ENCODE peak calls at places on chromosomes 6 and 20, in five cellular contexts. One of them, this sample, is unnamed.

GRCh38 chr6:38492031-38492430 is 147.7 kb downstream of the BTBD9 start:
- DNase-seq in esophagus squamous epithelium: no peak
- DNase-seq in ovary: no peak
- DNase-seq in heart right ventricle: no peak
- DNase-seq in cardiac fibroblast: no peak
- DNase-seq in this sample: no peak

GRCh38 chr6:134211297-134211696 is 106.6 kb downstream of the SGK1 start:
- DNase-seq in esophagus squamous epithelium: no peak
- DNase-seq in heart right ventricle: no peak
- DNase-seq in cardiac fibroblast: no peak
- DNase-seq in ovary: no peak
- DNase-seq in this sample: no peak

GRCh38 chr20:49140411-49140810 is 47.7 kb downstream of the STAU1 start:
- DNase-seq in esophagus squamous epithelium: no peak
- DNase-seq in cardiac fibroblast: no peak
- DNase-seq in heart right ventricle: no peak
- DNase-seq in ovary: no peak
- DNase-seq in this sample: no peak

GRCh38 chr20:19815553-19815991 is 57.5 kb downstream of the RIN2 start:
- DNase-seq in esophagus squamous epithelium: no peak
- DNase-seq in heart right ventricle: no peak
- DNase-seq in ovary: no peak
- DNase-seq in cardiac fibroblast: peak
- DNase-seq in this sample: peak

GRCh38 chr20:46312075-46312944 is 4.0 kb upstream of the CDH22 start:
- DNase-seq in esophagus squamous epithelium: no peak
- DNase-seq in cardiac fibroblast: no peak
- DNase-seq in heart right ventricle: no peak
- DNase-seq in ovary: peak
- DNase-seq in this sample: no peak

GRCh38 chr6:116954938-116955337 is 77.9 kb downstream of the RFX6 start:
- DNase-seq in cardiac fibroblast: no peak
- DNase-seq in heart right ventricle: no peak
- DNase-seq in esophagus squamous epithelium: no peak
- DNase-seq in ovary: no peak
- DNase-seq in this sample: no peak

GRCh38 chr6:160972111-160972510 is 19.5 kb upstream of the MAP3K4 start:
- DNase-seq in heart right ventricle: no peak
- DNase-seq in cardiac fibroblast: peak
- DNase-seq in ovary: no peak
- DNase-seq in esophagus squamous epithelium: no peak
- DNase-seq in this sample: peak

GRCh38 chr20:64129146-64129782 is 21.9 kb upstream of the NPBWR2 start:
- DNase-seq in ovary: no peak
- DNase-seq in cardiac fibroblast: no peak
- DNase-seq in esophagus squamous epithelium: no peak
- DNase-seq in heart right ventricle: no peak
- DNase-seq in this sample: no peak

GRCh38 chr20:48924711-48925109 is 3.2 kb downstream of the ARFGEF2 start:
- DNase-seq in heart right ventricle: no peak
- DNase-seq in cardiac fibroblast: no peak
- DNase-seq in esophagus squamous epithelium: no peak
- DNase-seq in ovary: no peak
- DNase-seq in this sample: no peak

GRCh38 chr6:158666637-158667359 is 16.9 kb downstream of the SYTL3 start:
- DNase-seq in ovary: no peak
- DNase-seq in esophagus squamous epithelium: no peak
- DNase-seq in heart right ventricle: no peak
- DNase-seq in cardiac fibroblast: peak
- DNase-seq in this sample: peak

GRCh38 chr6:131979515-131980337 is 28.6 kb upstream of the CCN2 start:
- DNase-seq in heart right ventricle: no peak
- DNase-seq in ovary: no peak
- DNase-seq in cardiac fibroblast: peak
- DNase-seq in esophagus squamous epithelium: no peak
- DNase-seq in this sample: no peak

GRCh38 chr6:153167026-153167891 is 36.2 kb upstream of the RGS17 start:
- DNase-seq in ovary: no peak
- DNase-seq in heart right ventricle: no peak
- DNase-seq in esophagus squamous epithelium: no peak
- DNase-seq in cardiac fibroblast: peak
- DNase-seq in this sample: peak

GRCh38 chr6:100549406-100550167 is 84.9 kb upstream of the SIM1 start:
- DNase-seq in esophagus squamous epithelium: no peak
- DNase-seq in heart right ventricle: no peak
- DNase-seq in cardiac fibroblast: peak
- DNase-seq in ovary: no peak
- DNase-seq in this sample: no peak

GRCh38 chr6:37788259-37788658 is 31.3 kb upstream of the ZFAND3 start:
- DNase-seq in cardiac fibroblast: no peak
- DNase-seq in heart right ventricle: no peak
- DNase-seq in esophagus squamous epithelium: no peak
- DNase-seq in ovary: no peak
- DNase-seq in this sample: no peak

GRCh38 chr20:9838378-9839295 is at the start of gene PAK5:
- DNase-seq in esophagus squamous epithelium: no peak
- DNase-seq in ovary: peak
- DNase-seq in heart right ventricle: no peak
- DNase-seq in cardiac fibroblast: peak
- DNase-seq in this sample: no peak

GRCh38 chr20:48066851-48067250 is 281.6 kb upstream of the SULF2 start:
- DNase-seq in ovary: no peak
- DNase-seq in esophagus squamous epithelium: no peak
- DNase-seq in cardiac fibroblast: no peak
- DNase-seq in heart right ventricle: no peak
- DNase-seq in this sample: no peak

GRCh38 chr6:73139681-73140080 is 85.6 kb downstream of the KHDC1L start:
- DNase-seq in esophagus squamous epithelium: no peak
- DNase-seq in heart right ventricle: no peak
- DNase-seq in cardiac fibroblast: no peak
- DNase-seq in ovary: no peak
- DNase-seq in this sample: no peak

GRCh38 chr20:59723108-59723500 is 118.8 kb downstream of the PHACTR3 start:
- DNase-seq in ovary: no peak
- DNase-seq in cardiac fibroblast: no peak
- DNase-seq in heart right ventricle: no peak
- DNase-seq in esophagus squamous epithelium: no peak
- DNase-seq in this sample: peak

GRCh38 chr20:64091762-64092161 is 7.6 kb upstream of the LKAAEAR1 start:
- DNase-seq in esophagus squamous epithelium: no peak
- DNase-seq in cardiac fibroblast: no peak
- DNase-seq in heart right ventricle: no peak
- DNase-seq in ovary: no peak
- DNase-seq in this sample: no peak

GRCh38 chr20:56924316-56924975 is 295.3 kb downstream of the TFAP2C start:
- DNase-seq in heart right ventricle: no peak
- DNase-seq in esophagus squamous epithelium: no peak
- DNase-seq in ovary: no peak
- DNase-seq in cardiac fibroblast: no peak
- DNase-seq in this sample: no peak

GRCh38 chr6:164927288-164928040 is 381.9 kb downstream of the C6orf118 start:
- DNase-seq in esophagus squamous epithelium: no peak
- DNase-seq in cardiac fibroblast: peak
- DNase-seq in ovary: peak
- DNase-seq in heart right ventricle: peak
- DNase-seq in this sample: peak

GRCh38 chr6:9020001-9020400 is 584.7 kb upstream of the SLC35B3 start:
- DNase-seq in cardiac fibroblast: no peak
- DNase-seq in heart right ventricle: no peak
- DNase-seq in ovary: no peak
- DNase-seq in esophagus squamous epithelium: no peak
- DNase-seq in this sample: no peak

GRCh38 chr6:13290335-13290734 is 38.0 kb downstream of the TBC1D7 start:
- DNase-seq in esophagus squamous epithelium: no peak
- DNase-seq in cardiac fibroblast: no peak
- DNase-seq in heart right ventricle: no peak
- DNase-seq in ovary: no peak
- DNase-seq in this sample: no peak

GRCh38 chr6:12147557-12148316 is 135.6 kb downstream of the HIVEP1 start:
- DNase-seq in ovary: no peak
- DNase-seq in cardiac fibroblast: no peak
- DNase-seq in esophagus squamous epithelium: no peak
- DNase-seq in heart right ventricle: no peak
- DNase-seq in this sample: no peak

GRCh38 chr6:31107052-31107451 is 5.3 kb downstream of the C6orf15 start:
- DNase-seq in heart right ventricle: no peak
- DNase-seq in cardiac fibroblast: no peak
- DNase-seq in esophagus squamous epithelium: no peak
- DNase-seq in ovary: peak
- DNase-seq in this sample: no peak

DNA sequence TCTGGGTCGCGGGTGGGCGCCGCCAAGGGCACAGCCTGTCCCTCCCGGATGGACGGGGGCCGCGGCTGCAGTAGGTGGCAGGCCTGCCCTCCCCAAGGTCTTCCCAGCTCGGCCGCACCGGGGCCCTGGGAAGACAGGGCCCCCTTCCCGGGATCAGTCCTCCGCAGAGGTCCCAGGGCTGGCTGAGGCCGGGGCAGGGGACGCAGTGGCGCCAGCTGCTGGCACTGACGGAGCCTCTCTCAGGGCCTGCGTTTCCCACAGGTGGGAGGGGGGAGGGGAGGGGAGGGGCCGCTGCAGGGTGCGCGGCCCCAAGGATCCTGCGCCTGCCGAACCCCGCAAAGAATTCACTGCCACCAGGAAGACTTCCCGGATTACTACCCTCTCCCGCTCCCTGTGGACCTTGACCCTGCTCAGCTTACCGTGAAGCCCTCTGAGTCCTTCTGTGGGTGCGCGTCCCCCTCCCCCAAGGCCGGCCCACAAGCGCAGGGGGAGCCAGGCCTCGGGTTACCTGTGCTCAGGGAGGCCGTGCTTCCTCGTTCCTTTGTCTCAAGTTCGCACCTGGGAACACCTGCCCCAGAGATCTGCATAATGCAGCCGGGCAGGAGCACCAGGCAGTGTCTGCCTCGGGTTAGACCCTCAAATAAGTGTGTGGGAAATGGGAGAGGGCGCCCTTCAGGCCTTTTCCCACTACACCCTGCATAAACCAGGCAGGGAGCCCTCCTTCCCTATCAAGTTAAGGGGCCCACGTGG is 5.1 kb downstream of the LZTS3 start:
- DNase-seq in cardiac fibroblast: no peak
- DNase-seq in heart right ventricle: peak
- DNase-seq in esophagus squamous epithelium: no peak
- DNase-seq in ovary: no peak
- DNase-seq in this sample: no peak
- H3K4me3 ChIP-seq in cardiac fibroblast: no peak
- H3K4me3 ChIP-seq in heart right ventricle: peak
- H3K4me3 ChIP-seq in esophagus squamous epithelium: peak
- H3K4me3 ChIP-seq in ovary: no peak
- H3K4me3 ChIP-seq in this sample: no peak

GRCh38 chr20:62143976-62144825 is 632 bp downstream of the SS18L1 start:
- DNase-seq in ovary: peak
- DNase-seq in cardiac fibroblast: peak
- DNase-seq in esophagus squamous epithelium: no peak
- DNase-seq in heart right ventricle: peak
- DNase-seq in this sample: peak

GRCh38 chr20:62141397-62142251 is 1.6 kb downstream of the PSMA7 start:
- DNase-seq in ovary: no peak
- DNase-seq in esophagus squamous epithelium: no peak
- DNase-seq in heart right ventricle: no peak
- DNase-seq in cardiac fibroblast: peak
- DNase-seq in this sample: peak

GRCh38 chr20:62142252-62143117 is 709 bp downstream of the PSMA7 start:
- DNase-seq in heart right ventricle: no peak
- DNase-seq in cardiac fibroblast: no peak
- DNase-seq in esophagus squamous epithelium: no peak
- DNase-seq in ovary: peak
- DNase-seq in this sample: peak

GRCh38 chr20:62145688-62146018 is 2.1 kb downstream of the SS18L1 start:
- DNase-seq in heart right ventricle: no peak
- DNase-seq in ovary: no peak
- DNase-seq in cardiac fibroblast: no peak
- DNase-seq in esophagus squamous epithelium: no peak
- DNase-seq in this sample: no peak

DNA sequence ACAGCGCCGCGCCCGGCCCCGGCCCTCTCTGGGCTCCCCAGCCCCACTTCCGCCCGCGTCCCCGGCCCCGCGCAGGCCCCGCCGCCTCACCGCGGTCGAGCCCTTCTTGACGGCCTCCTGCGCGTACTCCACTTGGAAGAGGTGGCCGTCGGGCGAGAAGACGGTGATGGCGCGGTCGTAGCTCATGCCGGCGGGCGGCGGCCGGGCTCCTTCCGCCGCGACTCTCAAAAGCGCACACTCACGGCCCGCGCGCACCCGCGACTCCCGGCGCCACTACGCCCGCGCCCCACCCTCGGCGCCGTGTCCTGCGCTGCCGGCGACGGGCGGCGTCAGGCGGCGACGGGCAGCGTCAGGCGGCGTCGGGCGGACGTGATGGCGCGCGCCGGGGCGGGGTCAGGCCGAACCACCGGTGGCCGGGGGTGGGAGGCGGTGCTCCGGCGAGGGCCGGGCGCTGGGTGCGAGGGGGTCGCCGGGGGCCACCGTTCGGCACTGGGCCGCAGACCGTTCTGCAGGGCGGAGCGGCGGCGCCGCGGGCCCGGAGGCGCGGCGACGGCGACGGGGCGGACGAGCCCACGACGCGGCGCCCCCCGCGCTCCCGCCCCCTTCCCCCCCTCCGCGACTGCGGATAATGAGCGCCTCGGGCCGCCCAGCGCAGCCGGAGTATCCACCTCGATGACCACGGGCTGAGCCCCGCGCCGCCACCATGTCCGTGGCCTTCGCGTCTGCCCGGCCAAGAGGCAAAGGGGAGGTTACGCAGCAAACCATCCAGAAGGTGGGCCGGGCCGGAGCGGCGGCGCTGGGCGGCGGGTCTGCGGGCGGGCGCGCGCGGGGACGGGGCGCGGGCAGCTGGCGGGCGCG is at the start of the genes PSMA7 and SS18L1:
- DNase-seq in heart right ventricle: peak
- DNase-seq in cardiac fibroblast: peak
- DNase-seq in ovary: peak
- DNase-seq in esophagus squamous epithelium: no peak
- DNase-seq in this sample: peak
- TF ChIP-seq CTCF in heart right ventricle: no peak
- TF ChIP-seq CTCF in cardiac fibroblast: no peak
- TF ChIP-seq CTCF in ovary: no peak
- TF ChIP-seq CTCF in esophagus squamous epithelium: no peak
- TF ChIP-seq CTCF in this sample: no peak

GRCh38 chr6:137906020-137906472 is 39.0 kb downstream of the TNFAIP3 start:
- DNase-seq in heart right ventricle: no peak
- DNase-seq in cardiac fibroblast: no peak
- DNase-seq in ovary: no peak
- DNase-seq in esophagus squamous epithelium: no peak
- DNase-seq in this sample: no peak
- H3K4me3 ChIP-seq in heart right ventricle: no peak
- H3K4me3 ChIP-seq in cardiac fibroblast: no peak
- H3K4me3 ChIP-seq in ovary: no peak
- H3K4me3 ChIP-seq in esophagus squamous epithelium: no peak
- H3K4me3 ChIP-seq in this sample: no peak

DNA sequence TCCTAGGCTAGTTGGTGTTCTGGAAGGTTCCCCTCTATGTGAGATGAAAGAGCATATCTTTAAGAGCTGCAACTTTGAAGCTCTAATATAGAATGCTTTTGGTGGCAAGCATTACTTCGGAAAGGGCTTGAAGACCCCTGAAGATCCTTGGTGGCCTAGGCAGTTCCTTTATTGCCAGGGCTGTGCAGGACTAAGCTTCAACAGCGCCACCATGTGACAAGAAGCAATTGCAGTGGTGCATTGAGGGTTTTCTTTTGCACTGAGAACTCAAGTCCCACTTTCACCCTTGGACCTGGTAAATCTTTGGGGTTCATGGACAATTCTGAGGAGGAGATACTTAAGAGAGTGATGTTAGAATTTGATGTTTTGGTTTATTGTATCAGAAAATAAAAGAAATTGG is 237.4 kb upstream of the GMDS start:
- DNase-seq in heart right ventricle: no peak
- DNase-seq in esophagus squamous epithelium: no peak
- DNase-seq in cardiac fibroblast: no peak
- DNase-seq in ovary: no peak
- DNase-seq in this sample: peak
- TF ChIP-seq CTCF in heart right ventricle: no peak
- TF ChIP-seq CTCF in esophagus squamous epithelium: no peak
- TF ChIP-seq CTCF in cardiac fibroblast: peak
- TF ChIP-seq CTCF in ovary: no peak
- TF ChIP-seq CTCF in this sample: peak

This sample was measured in NB4.